ENCODE peak calls at places on chromosome 16, in ten cellular contexts. C, K, S, J, V, F, E, A, D and Q are unnamed samples. For H3K4me1, the result is how much of the 10 kb centered on the place peaks cover.

GRCh38 chr16:56610017-56610608 is 1.7 kb downstream of the MT2A start:
- DNase-seq in C (peak), K (peak), S (no peak), J (peak), V (peak), F (no peak), E (peak), A (peak), D (no peak), Q (no peak)

GRCh38 chr16:84766978-84767773 is 52.6 kb upstream of the CRISPLD2 start:
- DNase-seq in C (no peak), K (no peak), S (no peak), J (no peak), V (no peak), F (no peak), E (no peak), A (no peak), D (no peak), Q (no peak)

GRCh38 chr16:35751191-35751941 is 2292.0 kb downstream of the TP53TG3F start:
- DNase-seq in C (no peak), K (no peak), S (no peak), J (peak), V (no peak), F (no peak), E (no peak), A (no peak), D (no peak), Q (no peak)

GRCh38 chr16:72877374-72878028 is 170.4 kb downstream of the ZFHX3 start:
- DNase-seq in C (peak), K (no peak), S (no peak), J (no peak), V (no peak), F (no peak), E (no peak), A (peak), D (no peak), Q (no peak)

GRCh38 chr16:68717684-68718083 is 19.4 kb upstream of the CDH1 start:
- DNase-seq in C (no peak), K (no peak), S (no peak), J (no peak), V (no peak), F (no peak), E (no peak), A (no peak), D (no peak), Q (no peak)

GRCh38 chr16:74556375-74556922 is 50.5 kb downstream of the GLG1 start:
- DNase-seq in C (peak), K (no peak), S (no peak), J (no peak), V (no peak), F (no peak), E (no peak), A (peak), D (no peak), Q (no peak)

GRCh38 chr16:58661199-58661830 is 23.3 kb downstream of the SLC38A7 start:
- DNase-seq in C (peak), K (no peak), S (no peak), J (no peak), V (peak), F (peak), E (peak), A (peak), D (peak), Q (peak)

GRCh38 chr16:4477966-4478365 is 1.8 kb downstream of the HMOX2 start:
- DNase-seq in C (peak), K (peak), S (no peak), J (no peak), V (no peak), F (no peak), E (no peak), A (peak), D (peak), Q (no peak)

GRCh38 chr16:81061307-81061640 is 15.8 kb downstream of the C16orf46 start:
- DNase-seq in C (no peak), K (no peak), S (no peak), J (no peak), V (no peak), F (no peak), E (no peak), A (no peak), D (no peak), Q (no peak)

GRCh38 chr16:75322706-75323105 is 71.3 kb upstream of the BCAR1 start:
- DNase-seq in C (peak), K (no peak), S (no peak), J (no peak), V (no peak), F (no peak), E (no peak), A (no peak), D (no peak), Q (no peak)

GRCh38 chr16:64311241-64311640 is 810.6 kb downstream of the CDH11 start:
- DNase-seq in C (no peak), K (no peak), S (no peak), J (no peak), V (no peak), F (no peak), E (no peak), A (no peak), D (no peak), Q (no peak)

GRCh38 chr16:54244061-54244886 is 42.3 kb downstream of the IRX3 start:
- DNase-seq in C (no peak), K (no peak), S (no peak), J (no peak), V (no peak), F (no peak), E (no peak), A (peak), D (no peak), Q (no peak)

GRCh38 chr16:66935319-66936011 is at the start of gene CES2:
- DNase-seq in C (peak), K (no peak), S (peak), J (peak), V (peak), F (no peak), E (peak), A (no peak), D (no peak), Q (peak)

GRCh38 chr16:69187387-69187890 is 475 bp downstream of the SNTB2 start:
- DNase-seq in C (peak), K (peak), S (peak), J (peak), V (peak), F (peak), E (peak), A (peak), D (peak), Q (peak)

GRCh38 chr16:239948-240277 is 5.3 kb downstream of the FAM234A start:
- DNase-seq in C (no peak), K (no peak), S (no peak), J (no peak), V (peak), F (no peak), E (no peak), A (no peak), D (no peak), Q (no peak)

GRCh38 chr16:85800321-85800669 is 800 bp downstream of the COX4I1 start:
- DNase-seq in C (no peak), K (peak), S (no peak), J (no peak), V (no peak), F (no peak), E (no peak), A (no peak), D (peak), Q (no peak)

GRCh38 chr16:12507366-12507765 is 296.3 kb downstream of the CPPED1 start:
- DNase-seq in C (peak), K (no peak), S (no peak), J (no peak), V (no peak), F (no peak), E (no peak), A (no peak), D (no peak), Q (no peak)

GRCh38 chr16:14289692-14290340 is 218.7 kb downstream of the MRTFB start:
- DNase-seq in C (no peak), K (peak), S (no peak), J (no peak), V (no peak), F (no peak), E (no peak), A (peak), D (peak), Q (no peak)

GRCh38 chr16:85279874-85280545 is 167.7 kb upstream of the CIBAR2 start:
- DNase-seq in C (no peak), K (no peak), S (no peak), J (no peak), V (peak), F (no peak), E (peak), A (no peak), D (no peak), Q (no peak)

GRCh38 chr16:53668869-53669268 is 34.8 kb downstream of the RPGRIP1L start:
- DNase-seq in C (no peak), K (no peak), S (no peak), J (no peak), V (no peak), F (no peak), E (no peak), A (no peak), D (no peak), Q (no peak)

GRCh38 chr16:89041571-89042481 is 51.8 kb upstream of the ACSF3 start:
- DNase-seq in C (no peak), K (no peak), S (no peak), J (peak), V (peak), F (no peak), E (peak), A (no peak), D (no peak), Q (peak)

GRCh38 chr16:10138881-10139280 is 43.3 kb downstream of the GRIN2A start:
- DNase-seq in C (no peak), K (no peak), S (no peak), J (no peak), V (no peak), F (no peak), E (no peak), A (no peak), D (no peak), Q (no peak)

GRCh38 chr16:89547291-89547690 is 13.2 kb upstream of the RPL13 start:
- DNase-seq in C (no peak), K (no peak), S (no peak), J (no peak), V (no peak), F (no peak), E (no peak), A (no peak), D (no peak), Q (no peak)

GRCh38 chr16:73743665-73744496 is 552.7 kb upstream of the PSMD7 start:
- DNase-seq in C (no peak), K (no peak), S (no peak), J (no peak), V (no peak), F (no peak), E (no peak), A (peak), D (peak), Q (no peak)

GRCh38 chr16:55474821-55475220 is 4.2 kb upstream of the MMP2 start:
- DNase-seq in C (no peak), K (no peak), S (no peak), J (no peak), V (no peak), F (no peak), E (no peak), A (peak), D (no peak), Q (no peak)

GRCh38 chr16:65771707-65772106 is 594.8 kb upstream of the CDH5 start:
- DNase-seq in C (peak), K (no peak), S (no peak), J (no peak), V (no peak), F (no peak), E (no peak), A (no peak), D (no peak), Q (no peak)

GRCh38 chr16:65770752-65771151 is 595.7 kb upstream of the CDH5 start:
- DNase-seq in C (peak), K (no peak), S (no peak), J (no peak), V (no peak), F (no peak), E (no peak), A (peak), D (no peak), Q (no peak)

GRCh38 chr16:65769776-65770438 is 596.6 kb upstream of the CDH5 start:
- DNase-seq in C (peak), K (no peak), S (no peak), J (no peak), V (no peak), F (no peak), E (no peak), A (peak), D (no peak), Q (no peak)

GRCh38 chr16:65767125-65767524 is 599.4 kb upstream of the CDH5 start:
- DNase-seq in C (no peak), K (no peak), S (no peak), J (no peak), V (no peak), F (peak), E (no peak), A (peak), D (peak), Q (no peak)

GRCh38 chr16:65769055-65769465 is 597.4 kb upstream of the CDH5 start:
- DNase-seq in C (peak), K (no peak), S (no peak), J (no peak), V (no peak), F (no peak), E (no peak), A (peak), D (no peak), Q (no peak)
- H3K27ac ChIP-seq in C (no peak), K (no peak), S (no peak), J (no peak), V (no peak), F (no peak), E (no peak), A (peak), D (no peak), Q (no peak)

GRCh38 chr16:30893744-30894539 is at the start of gene BCL7C:
- DNase-seq in C (peak), K (peak), S (peak), J (peak), V (peak), F (peak), E (peak), A (peak), D (peak), Q (peak)

GRCh38 chr16:30894540-30895368 is 877 bp upstream of the BCL7C start:
- DNase-seq in C (no peak), K (no peak), S (no peak), J (no peak), V (no peak), F (no peak), E (no peak), A (no peak), D (no peak), Q (peak)

GRCh38 chr16:30895592-30896202 is 717 bp upstream of the CTF1 start:
- DNase-seq in C (no peak), K (no peak), S (no peak), J (no peak), V (no peak), F (no peak), E (no peak), A (peak), D (no peak), Q (peak)

GRCh38 chr16:30896890-30897730 is 696 bp downstream of the CTF1 start:
- DNase-seq in C (peak), K (peak), S (peak), J (peak), V (peak), F (peak), E (peak), A (peak), D (peak), Q (peak)

DNA sequence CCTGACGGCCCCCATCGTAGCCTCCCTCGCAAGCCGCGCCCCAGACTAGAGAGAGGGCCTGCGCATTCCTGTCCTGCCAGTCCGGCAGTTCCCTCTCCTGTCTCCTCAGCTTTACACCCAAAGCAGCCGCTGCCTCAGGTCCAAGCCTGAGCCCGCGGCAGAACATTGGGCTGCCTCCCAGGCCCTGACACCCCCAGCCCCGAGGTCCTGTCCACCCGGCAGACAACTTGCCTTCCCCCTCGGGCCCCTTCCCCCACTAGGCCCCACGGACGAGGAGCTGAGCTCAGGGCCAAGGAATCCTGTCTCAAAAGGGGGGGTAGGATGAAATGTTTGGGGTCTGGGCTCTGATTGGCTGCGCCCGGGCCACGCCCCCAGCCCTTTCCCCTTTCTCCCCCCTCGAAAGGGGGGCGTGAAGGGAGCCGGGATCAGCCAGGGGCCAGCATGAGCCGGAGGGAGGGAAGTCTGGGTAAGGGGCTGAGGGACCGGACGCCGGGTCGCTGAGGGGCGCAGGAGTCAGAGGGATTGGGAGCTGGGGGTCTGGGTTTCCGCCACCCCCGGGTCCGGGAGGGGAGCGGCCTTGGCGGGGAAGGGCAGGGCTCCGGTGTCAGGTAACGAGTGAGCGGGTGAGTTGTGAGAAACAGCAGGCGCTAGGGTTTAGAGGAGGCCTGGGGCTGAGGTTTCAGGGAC is at the start of gene CTF1:
- DNase-seq in C (peak), K (no peak), S (peak), J (peak), V (peak), F (peak), E (peak), A (peak), D (peak), Q (peak)
- H3K4me1 ChIP-seq in C (under half), K (under half), S (under half), J (under half), V (under half), F (under half), E (under half), A (under half), D (under half), Q (under half)

GRCh38 chr16:51881731-51882130 is 665.2 kb downstream of the TOX3 start:
- DNase-seq in C (no peak), K (no peak), S (no peak), J (no peak), V (no peak), F (no peak), E (no peak), A (no peak), D (no peak), Q (no peak)
- H3K27ac ChIP-seq in C (no peak), K (no peak), S (no peak), J (no peak), V (no peak), F (no peak), E (no peak), A (no peak), D (no peak), Q (no peak)

DNA sequence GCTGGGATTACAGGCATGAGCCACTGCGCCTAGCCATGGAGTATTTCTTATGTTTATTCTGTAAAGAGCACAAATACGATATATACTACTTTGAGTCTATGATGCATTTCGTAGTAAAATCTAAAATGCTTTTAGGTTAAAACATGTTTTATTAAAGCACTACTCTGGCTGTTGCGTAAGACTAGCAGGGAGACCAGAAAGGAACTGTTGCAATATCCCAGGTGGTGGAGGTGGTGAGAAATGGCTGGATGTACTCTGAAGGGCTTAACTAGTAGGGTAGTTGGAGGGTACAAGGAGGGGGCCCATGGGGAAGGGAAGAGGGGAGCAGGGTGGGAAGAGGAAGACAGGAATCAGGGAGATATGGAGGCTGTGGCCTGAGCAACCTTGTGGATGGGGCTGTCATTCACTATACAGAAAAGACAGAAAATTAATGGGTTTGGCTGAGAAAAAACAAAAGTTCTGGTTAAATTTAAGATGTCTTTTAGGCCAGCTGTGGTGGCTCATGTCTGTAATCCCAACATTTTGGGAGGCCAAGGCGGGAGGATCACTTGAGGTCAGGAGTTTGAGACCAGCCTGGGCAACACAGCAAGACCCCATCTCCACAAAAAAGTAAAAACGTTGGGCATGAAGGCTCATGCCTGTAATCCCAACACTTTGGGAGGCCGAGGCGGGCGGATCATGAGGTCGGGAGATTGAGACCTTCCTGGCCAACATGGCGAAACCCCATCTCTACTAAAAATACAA is 35.8 kb downstream of the ST3GAL2 start:
- DNase-seq in C (peak), K (no peak), S (no peak), J (no peak), V (no peak), F (no peak), E (no peak), A (no peak), D (no peak), Q (no peak)
- H3K4me1 ChIP-seq in C (under half), K (under half), S (under half), J (under half), V (under half), F (under half), E (under half), A (under half), D (under half), Q (under half)

GRCh38 chr16:3469736-3470135 is 25.6 kb downstream of the C16orf90 start:
- DNase-seq in C (no peak), K (no peak), S (no peak), J (no peak), V (no peak), F (no peak), E (peak), A (no peak), D (no peak), Q (no peak)

GRCh38 chr16:3467920-3468319 is 24.4 kb downstream of the NAA60 start:
- DNase-seq in C (peak), K (no peak), S (no peak), J (no peak), V (no peak), F (no peak), E (no peak), A (peak), D (no peak), Q (no peak)

GRCh38 chr16:3467182-3467581 is 23.7 kb downstream of the NAA60 start:
- DNase-seq in C (no peak), K (no peak), S (no peak), J (no peak), V (peak), F (no peak), E (no peak), A (no peak), D (no peak), Q (no peak)

GRCh38 chr16:3470723-3471122 is 24.6 kb downstream of the C16orf90 start:
- DNase-seq in C (no peak), K (no peak), S (no peak), J (no peak), V (no peak), F (no peak), E (peak), A (no peak), D (no peak), Q (no peak)

GRCh38 chr16:3468501-3468900 is 25.0 kb downstream of the NAA60 start:
- DNase-seq in C (no peak), K (no peak), S (no peak), J (no peak), V (no peak), F (no peak), E (no peak), A (peak), D (no peak), Q (no peak)
- H3K27ac ChIP-seq in C (no peak), K (no peak), S (no peak), J (no peak), V (no peak), F (no peak), E (no peak), A (no peak), D (peak), Q (no peak)